ENCODE peak calls at places on chromosomes 16 and 17, in four cellular contexts. One of them, this sample, is unnamed.

GRCh38 chr16:77833906-77834599 is 45.7 kb downstream of the VAT1L start:
- DNase-seq in colonic mucosa: no peak
- DNase-seq in tibial artery: no peak
- DNase-seq in esophagus squamous epithelium: no peak
- DNase-seq in this sample: no peak

GRCh38 chr16:11349599-11350276 is 4.5 kb downstream of the RMI2 start:
- DNase-seq in colonic mucosa: peak; percentile 62
- DNase-seq in tibial artery: peak; percentile 84
- DNase-seq in esophagus squamous epithelium: no peak
- DNase-seq in this sample: peak; percentile 66

GRCh38 chr17:64679710-64680216 is 17.7 kb upstream of the SMURF2 start:
- DNase-seq in colonic mucosa: no peak
- DNase-seq in tibial artery: peak; percentile 27
- DNase-seq in esophagus squamous epithelium: no peak
- DNase-seq in this sample: no peak

GRCh38 chr17:82494236-82495055 is 25.1 kb upstream of the FOXK2 start:
- DNase-seq in colonic mucosa: peak; percentile 93
- DNase-seq in tibial artery: peak; percentile 95
- DNase-seq in esophagus squamous epithelium: peak; percentile 48
- DNase-seq in this sample: peak; percentile 87

GRCh38 chr17:73786286-73786743 is 142.1 kb upstream of the SDK2 start:
- DNase-seq in colonic mucosa: peak; percentile 88
- DNase-seq in tibial artery: no peak
- DNase-seq in esophagus squamous epithelium: no peak
- DNase-seq in this sample: peak; percentile 81

GRCh38 chr16:49959552-49960277 is 65.3 kb upstream of the CNEP1R1 start:
- DNase-seq in colonic mucosa: no peak
- DNase-seq in tibial artery: no peak
- DNase-seq in esophagus squamous epithelium: no peak
- DNase-seq in this sample: no peak

GRCh38 chr16:84607694-84608093 is 10.2 kb downstream of the COTL1 start:
- DNase-seq in colonic mucosa: peak; percentile 46
- DNase-seq in tibial artery: no peak
- DNase-seq in esophagus squamous epithelium: no peak
- DNase-seq in this sample: no peak

GRCh38 chr16:85452364-85453178 is 160.6 kb upstream of the GSE1 start:
- DNase-seq in colonic mucosa: no peak
- DNase-seq in tibial artery: no peak
- DNase-seq in esophagus squamous epithelium: no peak
- DNase-seq in this sample: no peak

GRCh38 chr17:13477180-13477611 is 124.5 kb downstream of the HS3ST3A1 start:
- DNase-seq in colonic mucosa: no peak
- DNase-seq in tibial artery: no peak
- DNase-seq in esophagus squamous epithelium: no peak
- DNase-seq in this sample: no peak

GRCh38 chr16:11621920-11622651 is 35.4 kb upstream of the LITAF start:
- DNase-seq in colonic mucosa: no peak
- DNase-seq in tibial artery: no peak
- DNase-seq in esophagus squamous epithelium: no peak
- DNase-seq in this sample: peak; percentile 75

GRCh38 chr16:35208001-35208935 is 1748.9 kb downstream of the TP53TG3F start:
- DNase-seq in colonic mucosa: no peak
- DNase-seq in tibial artery: no peak
- DNase-seq in esophagus squamous epithelium: no peak
- DNase-seq in this sample: peak; percentile 27

GRCh38 chr17:71071837-71072236 is 902.5 kb downstream of the KCNJ2 start:
- DNase-seq in colonic mucosa: no peak
- DNase-seq in tibial artery: no peak
- DNase-seq in esophagus squamous epithelium: no peak
- DNase-seq in this sample: peak; percentile 47

GRCh38 chr17:65389956-65390355 is 171.5 kb downstream of the AXIN2 start:
- DNase-seq in colonic mucosa: no peak
- DNase-seq in tibial artery: no peak
- DNase-seq in esophagus squamous epithelium: no peak
- DNase-seq in this sample: no peak

GRCh38 chr17:382644-383533 is 30.3 kb upstream of the RPH3AL start:
- DNase-seq in colonic mucosa: no peak
- DNase-seq in tibial artery: no peak
- DNase-seq in esophagus squamous epithelium: no peak
- DNase-seq in this sample: no peak

GRCh38 chr17:72534776-72535175 is 414.0 kb downstream of the SOX9 start:
- DNase-seq in colonic mucosa: no peak
- DNase-seq in tibial artery: no peak
- DNase-seq in esophagus squamous epithelium: no peak
- DNase-seq in this sample: no peak

GRCh38 chr16:57622361-57623250 is 5.8 kb upstream of the ADGRG1 start:
- DNase-seq in colonic mucosa: no peak
- DNase-seq in tibial artery: no peak
- DNase-seq in esophagus squamous epithelium: no peak
- DNase-seq in this sample: no peak

GRCh38 chr16:17364319-17365210 is 106.2 kb downstream of the XYLT1 start:
- DNase-seq in colonic mucosa: no peak
- DNase-seq in tibial artery: no peak
- DNase-seq in esophagus squamous epithelium: no peak
- DNase-seq in this sample: no peak

GRCh38 chr16:24255446-24256352 is at the start of gene CACNG3:
- DNase-seq in colonic mucosa: peak; percentile 31
- DNase-seq in tibial artery: no peak
- DNase-seq in esophagus squamous epithelium: no peak
- DNase-seq in this sample: peak; percentile 40

GRCh38 chr16:4207229-4207628 is 34.7 kb downstream of the SRL start:
- DNase-seq in colonic mucosa: no peak
- DNase-seq in tibial artery: no peak
- DNase-seq in esophagus squamous epithelium: no peak
- DNase-seq in this sample: no peak
- H3K4me3 ChIP-seq in colonic mucosa: no peak overlapping the region
- H3K4me3 ChIP-seq in tibial artery: no peak overlapping the region
- H3K4me3 ChIP-seq in esophagus squamous epithelium: no peak overlapping the region
- H3K4me3 ChIP-seq in this sample: no peak overlapping the region

GRCh38 chr17:43984521-43984920 is 19.9 kb upstream of the NAGS start:
- DNase-seq in colonic mucosa: no peak
- DNase-seq in tibial artery: no peak
- DNase-seq in esophagus squamous epithelium: no peak
- DNase-seq in this sample: no peak

GRCh38 chr17:43983196-43983514 is 21.3 kb upstream of the NAGS start:
- DNase-seq in colonic mucosa: no peak
- DNase-seq in tibial artery: no peak
- DNase-seq in esophagus squamous epithelium: no peak
- DNase-seq in this sample: no peak

GRCh38 chr17:43986225-43986981 is 18.0 kb upstream of the NAGS start:
- DNase-seq in colonic mucosa: no peak
- DNase-seq in tibial artery: no peak
- DNase-seq in esophagus squamous epithelium: no peak
- DNase-seq in this sample: no peak

GRCh38 chr17:43982171-43982570 is 22.3 kb upstream of the NAGS start:
- DNase-seq in colonic mucosa: no peak
- DNase-seq in tibial artery: no peak
- DNase-seq in esophagus squamous epithelium: no peak
- DNase-seq in this sample: no peak

GRCh38 chr17:43983515-43984411 is 20.7 kb upstream of the NAGS start:
- DNase-seq in colonic mucosa: peak; percentile 38
- DNase-seq in tibial artery: no peak
- DNase-seq in esophagus squamous epithelium: no peak
- DNase-seq in this sample: no peak
- TF ChIP-seq CTCF in colonic mucosa: no peak
- TF ChIP-seq CTCF in tibial artery: no peak
- TF ChIP-seq CTCF in esophagus squamous epithelium: no peak
- TF ChIP-seq CTCF in this sample: no peak

GRCh38 chr17:75135946-75136345 is 4.4 kb upstream of the NT5C start:
- DNase-seq in colonic mucosa: no peak
- DNase-seq in tibial artery: no peak
- DNase-seq in esophagus squamous epithelium: no peak
- DNase-seq in this sample: no peak

GRCh38 chr17:75142236-75142971 is 10.9 kb upstream of the NT5C start:
- DNase-seq in colonic mucosa: no peak
- DNase-seq in tibial artery: no peak
- DNase-seq in esophagus squamous epithelium: no peak
- DNase-seq in this sample: no peak

GRCh38 chr17:75135452-75135851 is 3.9 kb upstream of the NT5C start:
- DNase-seq in colonic mucosa: no peak
- DNase-seq in tibial artery: no peak
- DNase-seq in esophagus squamous epithelium: no peak
- DNase-seq in this sample: no peak

GRCh38 chr17:75133001-75133400 is 1.5 kb upstream of the NT5C start:
- DNase-seq in colonic mucosa: no peak
- DNase-seq in tibial artery: no peak
- DNase-seq in esophagus squamous epithelium: no peak
- DNase-seq in this sample: no peak

GRCh38 chr17:75138519-75138918 is 7.0 kb upstream of the NT5C start:
- DNase-seq in colonic mucosa: no peak
- DNase-seq in tibial artery: no peak
- DNase-seq in esophagus squamous epithelium: no peak
- DNase-seq in this sample: no peak
- H3K4me1 ChIP-seq in colonic mucosa: no peaks in the 10 kb centered on the region
- H3K4me1 ChIP-seq in tibial artery: no peaks in the 10 kb centered on the region
- H3K4me1 ChIP-seq in esophagus squamous epithelium: peaks cover 18% of the 10 kb centered on the region
- H3K4me1 ChIP-seq in this sample: no peaks in the 10 kb centered on the region

GRCh38 chr16:65122974-65123845 is 1.3 kb upstream of the CDH11 start:
- DNase-seq in colonic mucosa: peak; percentile 56
- DNase-seq in tibial artery: peak; percentile 70
- DNase-seq in esophagus squamous epithelium: no peak
- DNase-seq in this sample: peak; percentile 61

GRCh38 chr16:65119905-65120341 is 1.9 kb downstream of the CDH11 start:
- DNase-seq in colonic mucosa: no peak
- DNase-seq in tibial artery: peak; percentile 35
- DNase-seq in esophagus squamous epithelium: no peak
- DNase-seq in this sample: no peak

GRCh38 chr16:65121870-65122723 is at the start of gene CDH11:
- DNase-seq in colonic mucosa: peak; percentile 37
- DNase-seq in tibial artery: peak; percentile 55
- DNase-seq in esophagus squamous epithelium: no peak
- DNase-seq in this sample: peak; percentile 62

GRCh38 chr16:65122724-65122973 is 786 bp upstream of the CDH11 start:
- DNase-seq in colonic mucosa: no peak
- DNase-seq in tibial artery: no peak
- DNase-seq in esophagus squamous epithelium: no peak
- DNase-seq in this sample: no peak

DNA sequence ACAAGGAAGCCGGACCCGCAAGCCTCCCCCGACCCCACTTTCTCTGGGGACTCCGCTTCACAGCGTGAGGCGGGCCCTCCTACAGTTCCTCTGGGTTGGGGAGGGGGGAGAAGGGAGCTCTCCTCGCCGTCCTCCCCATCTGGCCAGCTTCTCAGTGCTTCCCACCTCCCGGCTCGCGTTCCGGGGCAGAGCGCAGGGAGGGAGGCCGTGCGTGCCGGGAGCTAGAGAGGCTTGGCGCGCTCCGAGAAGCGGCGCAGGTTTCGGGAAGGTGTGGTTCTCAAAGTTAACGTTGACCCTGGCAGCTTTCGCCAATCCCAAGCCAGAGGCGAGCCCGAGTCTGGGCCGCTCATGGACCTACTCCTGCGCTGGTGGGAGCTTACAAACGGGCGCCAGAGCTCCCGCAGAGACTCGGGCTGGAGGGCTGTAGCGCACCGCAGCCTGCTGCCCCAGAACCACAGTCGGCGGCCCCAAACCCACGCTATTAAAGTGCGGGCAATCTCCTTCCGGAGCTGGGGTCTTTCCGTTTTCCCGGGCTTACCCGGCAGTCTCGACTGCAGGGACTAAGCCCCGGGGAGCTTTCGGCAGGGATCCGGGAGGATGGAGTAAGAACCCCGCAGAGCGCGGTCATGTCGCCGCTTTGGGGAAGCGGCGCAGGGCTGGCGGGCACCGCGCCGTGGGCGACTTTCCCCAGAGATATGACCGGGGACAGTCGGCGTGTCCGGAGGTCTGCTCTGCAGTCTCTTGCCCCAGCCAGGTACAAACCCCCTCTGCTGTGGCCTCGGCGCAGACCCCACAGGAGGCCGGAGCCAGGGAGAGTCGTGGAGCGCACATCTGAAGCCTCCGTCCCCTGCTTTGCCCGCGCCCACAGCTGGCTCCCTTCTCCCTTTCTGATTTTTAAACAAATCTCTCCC is 797 bp downstream of the CDH11 start:
- DNase-seq in colonic mucosa: peak; percentile 23
- DNase-seq in tibial artery: peak; percentile 29
- DNase-seq in esophagus squamous epithelium: no peak
- DNase-seq in this sample: peak; percentile 37
- H3K4me3 ChIP-seq in colonic mucosa: peak overlapping the region; percentile 47
- H3K4me3 ChIP-seq in tibial artery: peak overlapping the region; percentile 78
- H3K4me3 ChIP-seq in esophagus squamous epithelium: peak overlapping the region; percentile 47
- H3K4me3 ChIP-seq in this sample: peak overlapping the region; percentile 11

GRCh38 chr17:50697663-50698272 is 9.9 kb downstream of the ANKRD40 start:
- DNase-seq in colonic mucosa: no peak
- DNase-seq in tibial artery: no peak
- DNase-seq in esophagus squamous epithelium: no peak
- DNase-seq in this sample: no peak
- TF ChIP-seq CTCF in colonic mucosa: no peak
- TF ChIP-seq CTCF in tibial artery: no peak
- TF ChIP-seq CTCF in esophagus squamous epithelium: no peak
- TF ChIP-seq CTCF in this sample: no peak

GRCh38 chr17:55264640-55265298 is at the start of gene HLF:
- DNase-seq in colonic mucosa: peak; percentile 84
- DNase-seq in tibial artery: peak; percentile 75
- DNase-seq in esophagus squamous epithelium: no peak
- DNase-seq in this sample: peak; percentile 86
- H3K4me1 ChIP-seq in colonic mucosa: no peaks in the 10 kb centered on the region
- H3K4me1 ChIP-seq in tibial artery: peaks cover 34% of the 10 kb centered on the region
- H3K4me1 ChIP-seq in esophagus squamous epithelium: peaks cover 24% of the 10 kb centered on the region
- H3K4me1 ChIP-seq in this sample: peaks cover 19% of the 10 kb centered on the region

This sample was measured in mucosa of descending colon.